ENCODE peak calls at places on chromosome 4, in six cellular contexts. E is HFFc6; Y is stimulated activated CD4-positive, alpha-beta T cell treated with anti-CD3 and anti-CD28 coated beads, Interleukin-4, amount 100 ng/mL, for 24 hours; U is activated CD4-positive, alpha-beta T cell treated with anti-CD3 and anti-CD28 coated beads for 24 hours; Q is T-helper 22 cell; J is stimulated activated effector memory CD8-positive, alpha-beta T cell treated with anti-CD3 and anti-CD28 coated beads, Interleukin-12 subunit alpha, Interleukin-12 subunit beta, amount 100 ng/mL, for 72 hours. D is an unnamed sample.

GRCh38 chr4:80239480-80239879 is 27.0 kb upstream of the FGF5 start:
- DNase-seq in E (no peak), Y (no peak), U (no peak), Q (no peak), J (no peak), D (no peak)

GRCh38 chr4:185775792-185776555 is 36.0 kb downstream of the SORBS2 start:
- DNase-seq in E (peak; percentile 39), Y (no peak), U (no peak), Q (no peak), J (no peak), D (no peak)

GRCh38 chr4:181528570-181529184 is 714.5 kb upstream of the TENM3 start:
- DNase-seq in E (peak; percentile 61), Y (no peak), U (no peak), Q (no peak), J (peak; percentile 50), D (peak; percentile 19)

GRCh38 chr4:2054217-2054616 is 4.9 kb upstream of the NAT8L start:
- DNase-seq in E (no peak), Y (no peak), U (no peak), Q (no peak), J (no peak), D (no peak)

GRCh38 chr4:530017-530781 is 31.2 kb downstream of the PIGG start:
- DNase-seq in E (no peak), Y (no peak), U (no peak), Q (no peak), J (no peak), D (no peak)

GRCh38 chr4:83207497-83208105 is 77.0 kb downstream of the COQ2 start:
- DNase-seq in E (peak; percentile 56), Y (no peak), U (no peak), Q (no peak), J (no peak), D (peak; percentile 34)

GRCh38 chr4:61580721-61581377 is 380.7 kb downstream of the ADGRL3 start:
- DNase-seq in E (no peak), Y (no peak), U (no peak), Q (no peak), J (no peak), D (no peak)

GRCh38 chr4:3723232-3723642 is 42.9 kb upstream of the ADRA2C start:
- DNase-seq in E (no peak), Y (no peak), U (no peak), Q (no peak), J (no peak), D (no peak)

GRCh38 chr4:25580633-25581467 is 74.8 kb upstream of the SLC34A2 start:
- DNase-seq in E (no peak), Y (no peak), U (no peak), Q (no peak), J (no peak), D (no peak)

GRCh38 chr4:184664445-184665210 is 15.1 kb downstream of the PRIMPOL start:
- DNase-seq in E (no peak), Y (no peak), U (no peak), Q (no peak), J (no peak), D (no peak)

GRCh38 chr4:95549246-95550138 is 719 bp upstream of the UNC5C start:
- DNase-seq in E (no peak), Y (no peak), U (no peak), Q (no peak), J (no peak), D (no peak)

GRCh38 chr4:83889802-83890201 is 353.9 kb downstream of the GPAT3 start:
- DNase-seq in E (peak; percentile 39), Y (no peak), U (no peak), Q (no peak), J (no peak), D (peak; percentile 17)

GRCh38 chr4:82898322-82899243 is 2.0 kb upstream of the THAP9 start:
- DNase-seq in E (peak; percentile 88), Y (peak; percentile 16), U (no peak), Q (no peak), J (no peak), D (peak; percentile 77)